ENCODE peak calls at places on chromosomes 11 and 22, in seven cellular contexts. C is AG08396, D is IMR-90, X is iris pigment epithelial cell, F is uterus, W is Kasumi-1, M is posterior cingulate gyrus. A is an unnamed sample.

GRCh38 chr11:92376146-92376599 is 151.6 kb downstream of the FAT3 start:
- DNase-seq in C (peak; percentile 13), D (peak; percentile 83), X (peak; percentile 44), F (no peak), W (no peak), M (no peak), A (no peak)

GRCh38 chr11:32830413-32830738 is 649 bp downstream of the PRRG4 start:
- DNase-seq in C (no peak), D (no peak), X (peak; percentile 6), F (no peak), W (no peak), M (no peak), A (peak; percentile 19)

GRCh38 chr11:126864934-126865333 is 135.6 kb downstream of the KIRREL3 start:
- DNase-seq in C (no peak), D (no peak), X (no peak), F (no peak), W (no peak), M (no peak), A (no peak)

GRCh38 chr11:27705873-27706820 is 5.9 kb upstream of the BDNF start:
- DNase-seq in C (peak; percentile 31), D (peak; percentile 64), X (peak; percentile 49), F (no peak), W (peak; percentile 28), M (no peak), A (peak; percentile 54)

GRCh38 chr22:34430386-34430785 is 510.1 kb upstream of the LARGE1 start:
- DNase-seq in C (no peak), D (no peak), X (no peak), F (no peak), W (no peak), M (no peak), A (no peak)

GRCh38 chr11:2132229-2132620 is 7.0 kb downstream of the IGF2 start:
- DNase-seq in C (no peak), D (no peak), X (no peak), F (no peak), W (no peak), M (no peak), A (no peak)

GRCh38 chr11:12276831-12277475 is 100.4 kb upstream of the PARVA start:
- DNase-seq in C (no peak), D (no peak), X (no peak), F (no peak), W (no peak), M (no peak), A (no peak)

GRCh38 chr11:14336507-14337503 is 22.2 kb downstream of the RRAS2 start:
- DNase-seq in C (peak; percentile 66), D (peak; percentile 99), X (peak; percentile 99), F (no peak), W (no peak), M (no peak), A (peak; percentile 77)

GRCh38 chr11:8720376-8720775 is 37.8 kb downstream of the RPL27A start:
- DNase-seq in C (no peak), D (peak; percentile 18), X (no peak), F (no peak), W (no peak), M (no peak), A (no peak)

A was measured in ACHN.